ENCODE peak calls at places on chromosomes 2 and 18, in ten cellular contexts. One of them, this sample, is unnamed.

GRCh38 chr2:202135111-202135874 is 62.2 kb downstream of the KIAA2012 start:
- DNase-seq in HuH-7.5: no peak
- DNase-seq in suprapubic skin: peak
- DNase-seq in HFF-Myc: peak
- DNase-seq in HS-5: peak
- DNase-seq in NCI-H460: no peak
- DNase-seq in SK-N-SH: no peak
- DNase-seq in aorta: peak
- DNase-seq in lower leg skin: peak
- DNase-seq in foreskin fibroblast: peak
- DNase-seq in this sample: no peak

GRCh38 chr18:74370163-74370562 is 54.5 kb downstream of the C18orf63 start:
- DNase-seq in HuH-7.5: no peak
- DNase-seq in suprapubic skin: no peak
- DNase-seq in HFF-Myc: peak
- DNase-seq in HS-5: no peak
- DNase-seq in NCI-H460: no peak
- DNase-seq in SK-N-SH: no peak
- DNase-seq in aorta: no peak
- DNase-seq in lower leg skin: no peak
- DNase-seq in foreskin fibroblast: peak
- DNase-seq in this sample: no peak

GRCh38 chr2:20438334-20439192 is 8.3 kb upstream of the RHOB start:
- DNase-seq in HuH-7.5: no peak
- DNase-seq in suprapubic skin: peak
- DNase-seq in HFF-Myc: no peak
- DNase-seq in HS-5: peak
- DNase-seq in NCI-H460: peak
- DNase-seq in SK-N-SH: no peak
- DNase-seq in aorta: no peak
- DNase-seq in lower leg skin: peak
- DNase-seq in foreskin fibroblast: peak
- DNase-seq in this sample: no peak

GRCh38 chr2:126707941-126708340 is 52.0 kb downstream of the GYPC start:
- DNase-seq in HuH-7.5: no peak
- DNase-seq in suprapubic skin: no peak
- DNase-seq in HFF-Myc: no peak
- DNase-seq in HS-5: no peak
- DNase-seq in NCI-H460: no peak
- DNase-seq in SK-N-SH: no peak
- DNase-seq in aorta: no peak
- DNase-seq in lower leg skin: peak
- DNase-seq in foreskin fibroblast: no peak
- DNase-seq in this sample: no peak

GRCh38 chr2:197453914-197454398 is 604 bp downstream of the COQ10B start:
- DNase-seq in HuH-7.5: peak
- DNase-seq in suprapubic skin: peak
- DNase-seq in HFF-Myc: peak
- DNase-seq in HS-5: no peak
- DNase-seq in NCI-H460: peak
- DNase-seq in SK-N-SH: no peak
- DNase-seq in aorta: peak
- DNase-seq in lower leg skin: no peak
- DNase-seq in foreskin fibroblast: peak
- DNase-seq in this sample: no peak

GRCh38 chr2:239598732-239599090 is 197.9 kb upstream of the HDAC4 start:
- DNase-seq in HuH-7.5: no peak
- DNase-seq in suprapubic skin: peak
- DNase-seq in HFF-Myc: no peak
- DNase-seq in HS-5: no peak
- DNase-seq in NCI-H460: no peak
- DNase-seq in SK-N-SH: no peak
- DNase-seq in aorta: peak
- DNase-seq in lower leg skin: peak
- DNase-seq in foreskin fibroblast: no peak
- DNase-seq in this sample: no peak

GRCh38 chr2:11827547-11827946 is 81.1 kb downstream of the LPIN1 start:
- DNase-seq in HuH-7.5: no peak
- DNase-seq in suprapubic skin: no peak
- DNase-seq in HFF-Myc: no peak
- DNase-seq in HS-5: no peak
- DNase-seq in NCI-H460: no peak
- DNase-seq in SK-N-SH: no peak
- DNase-seq in aorta: no peak
- DNase-seq in lower leg skin: no peak
- DNase-seq in foreskin fibroblast: peak
- DNase-seq in this sample: peak

GRCh38 chr2:218406209-218406948 is 6.7 kb downstream of the CTDSP1 start:
- DNase-seq in HuH-7.5: peak
- DNase-seq in suprapubic skin: peak
- DNase-seq in HFF-Myc: peak
- DNase-seq in HS-5: peak
- DNase-seq in NCI-H460: peak
- DNase-seq in SK-N-SH: peak
- DNase-seq in aorta: peak
- DNase-seq in lower leg skin: peak
- DNase-seq in foreskin fibroblast: peak
- DNase-seq in this sample: peak

GRCh38 chr2:112152476-112153178 is 14.4 kb downstream of the FBLN7 start:
- DNase-seq in HuH-7.5: no peak
- DNase-seq in suprapubic skin: no peak
- DNase-seq in HFF-Myc: no peak
- DNase-seq in HS-5: no peak
- DNase-seq in NCI-H460: no peak
- DNase-seq in SK-N-SH: no peak
- DNase-seq in aorta: peak
- DNase-seq in lower leg skin: peak
- DNase-seq in foreskin fibroblast: no peak
- DNase-seq in this sample: no peak

GRCh38 chr18:59196161-59196560 is 23.8 kb upstream of the GRP start:
- DNase-seq in HuH-7.5: no peak
- DNase-seq in suprapubic skin: no peak
- DNase-seq in HFF-Myc: no peak
- DNase-seq in HS-5: no peak
- DNase-seq in NCI-H460: no peak
- DNase-seq in SK-N-SH: no peak
- DNase-seq in aorta: no peak
- DNase-seq in lower leg skin: peak
- DNase-seq in foreskin fibroblast: no peak
- DNase-seq in this sample: no peak

GRCh38 chr18:43507842-43508481 is 230.7 kb upstream of the SYT4 start:
- DNase-seq in HuH-7.5: no peak
- DNase-seq in suprapubic skin: no peak
- DNase-seq in HFF-Myc: no peak
- DNase-seq in HS-5: no peak
- DNase-seq in NCI-H460: no peak
- DNase-seq in SK-N-SH: no peak
- DNase-seq in aorta: no peak
- DNase-seq in lower leg skin: no peak
- DNase-seq in foreskin fibroblast: no peak
- DNase-seq in this sample: no peak

GRCh38 chr2:105674406-105674805 is 70.3 kb upstream of the NCK2 start:
- DNase-seq in HuH-7.5: no peak
- DNase-seq in suprapubic skin: no peak
- DNase-seq in HFF-Myc: no peak
- DNase-seq in HS-5: no peak
- DNase-seq in NCI-H460: no peak
- DNase-seq in SK-N-SH: no peak
- DNase-seq in aorta: no peak
- DNase-seq in lower leg skin: no peak
- DNase-seq in foreskin fibroblast: no peak
- DNase-seq in this sample: no peak

GRCh38 chr2:216923706-216924105 is 63.8 kb upstream of the TNP1 start:
- DNase-seq in HuH-7.5: no peak
- DNase-seq in suprapubic skin: no peak
- DNase-seq in HFF-Myc: no peak
- DNase-seq in HS-5: no peak
- DNase-seq in NCI-H460: no peak
- DNase-seq in SK-N-SH: no peak
- DNase-seq in aorta: no peak
- DNase-seq in lower leg skin: no peak
- DNase-seq in foreskin fibroblast: no peak
- DNase-seq in this sample: no peak

GRCh38 chr18:6509417-6510198 is 94.9 kb upstream of the L3MBTL4 start:
- DNase-seq in HuH-7.5: no peak
- DNase-seq in suprapubic skin: no peak
- DNase-seq in HFF-Myc: peak
- DNase-seq in HS-5: no peak
- DNase-seq in NCI-H460: no peak
- DNase-seq in SK-N-SH: peak
- DNase-seq in aorta: no peak
- DNase-seq in lower leg skin: no peak
- DNase-seq in foreskin fibroblast: peak
- DNase-seq in this sample: peak

GRCh38 chr2:13114391-13114790 is 397.7 kb downstream of the TRIB2 start:
- DNase-seq in HuH-7.5: no peak
- DNase-seq in suprapubic skin: no peak
- DNase-seq in HFF-Myc: peak
- DNase-seq in HS-5: no peak
- DNase-seq in NCI-H460: no peak
- DNase-seq in SK-N-SH: peak
- DNase-seq in aorta: no peak
- DNase-seq in lower leg skin: no peak
- DNase-seq in foreskin fibroblast: no peak
- DNase-seq in this sample: peak

GRCh38 chr18:36329684-36330434 is 32.3 kb downstream of the FHOD3 start:
- DNase-seq in HuH-7.5: no peak
- DNase-seq in suprapubic skin: no peak
- DNase-seq in HFF-Myc: no peak
- DNase-seq in HS-5: no peak
- DNase-seq in NCI-H460: no peak
- DNase-seq in SK-N-SH: no peak
- DNase-seq in aorta: no peak
- DNase-seq in lower leg skin: no peak
- DNase-seq in foreskin fibroblast: no peak
- DNase-seq in this sample: no peak

GRCh38 chr18:12281861-12282260 is 26.2 kb upstream of the TUBB6 start:
- DNase-seq in HuH-7.5: no peak
- DNase-seq in suprapubic skin: no peak
- DNase-seq in HFF-Myc: no peak
- DNase-seq in HS-5: peak
- DNase-seq in NCI-H460: no peak
- DNase-seq in SK-N-SH: no peak
- DNase-seq in aorta: no peak
- DNase-seq in lower leg skin: no peak
- DNase-seq in foreskin fibroblast: no peak
- DNase-seq in this sample: no peak

GRCh38 chr2:126534508-126534907 is 121.5 kb upstream of the GYPC start:
- DNase-seq in HuH-7.5: no peak
- DNase-seq in suprapubic skin: no peak
- DNase-seq in HFF-Myc: no peak
- DNase-seq in HS-5: no peak
- DNase-seq in NCI-H460: no peak
- DNase-seq in SK-N-SH: no peak
- DNase-seq in aorta: no peak
- DNase-seq in lower leg skin: no peak
- DNase-seq in foreskin fibroblast: no peak
- DNase-seq in this sample: peak

GRCh38 chr18:66419400-66419799 is 184.5 kb downstream of the CDH19 start:
- DNase-seq in HuH-7.5: no peak
- DNase-seq in suprapubic skin: no peak
- DNase-seq in HFF-Myc: no peak
- DNase-seq in HS-5: no peak
- DNase-seq in NCI-H460: no peak
- DNase-seq in SK-N-SH: no peak
- DNase-seq in aorta: no peak
- DNase-seq in lower leg skin: no peak
- DNase-seq in foreskin fibroblast: no peak
- DNase-seq in this sample: no peak

GRCh38 chr2:129849559-129850160 is 129.8 kb upstream of the RAB6C start:
- DNase-seq in HuH-7.5: peak
- DNase-seq in suprapubic skin: no peak
- DNase-seq in HFF-Myc: peak
- DNase-seq in HS-5: peak
- DNase-seq in NCI-H460: peak
- DNase-seq in SK-N-SH: peak
- DNase-seq in aorta: no peak
- DNase-seq in lower leg skin: no peak
- DNase-seq in foreskin fibroblast: peak
- DNase-seq in this sample: peak

GRCh38 chr2:35931115-35931514 is 424.5 kb upstream of the CRIM1 start:
- DNase-seq in HuH-7.5: no peak
- DNase-seq in suprapubic skin: no peak
- DNase-seq in HFF-Myc: no peak
- DNase-seq in HS-5: no peak
- DNase-seq in NCI-H460: no peak
- DNase-seq in SK-N-SH: no peak
- DNase-seq in aorta: no peak
- DNase-seq in lower leg skin: no peak
- DNase-seq in foreskin fibroblast: no peak
- DNase-seq in this sample: no peak

GRCh38 chr2:230161180-230161579 is 58.6 kb downstream of the SP110 start:
- DNase-seq in HuH-7.5: no peak
- DNase-seq in suprapubic skin: no peak
- DNase-seq in HFF-Myc: no peak
- DNase-seq in HS-5: no peak
- DNase-seq in NCI-H460: no peak
- DNase-seq in SK-N-SH: no peak
- DNase-seq in aorta: no peak
- DNase-seq in lower leg skin: no peak
- DNase-seq in foreskin fibroblast: peak
- DNase-seq in this sample: peak

GRCh38 chr2:47636596-47636995 is 146.3 kb upstream of the MSH6 start:
- DNase-seq in HuH-7.5: no peak
- DNase-seq in suprapubic skin: no peak
- DNase-seq in HFF-Myc: no peak
- DNase-seq in HS-5: no peak
- DNase-seq in NCI-H460: no peak
- DNase-seq in SK-N-SH: no peak
- DNase-seq in aorta: no peak
- DNase-seq in lower leg skin: peak
- DNase-seq in foreskin fibroblast: peak
- DNase-seq in this sample: no peak

GRCh38 chr2:27954771-27955384 is 64.3 kb downstream of the BABAM2 start:
- DNase-seq in HuH-7.5: no peak
- DNase-seq in suprapubic skin: peak
- DNase-seq in HFF-Myc: peak
- DNase-seq in HS-5: peak
- DNase-seq in NCI-H460: peak
- DNase-seq in SK-N-SH: no peak
- DNase-seq in aorta: no peak
- DNase-seq in lower leg skin: peak
- DNase-seq in foreskin fibroblast: peak
- DNase-seq in this sample: peak

GRCh38 chr2:86770816-86771215 is 19.9 kb downstream of the CD8A start:
- DNase-seq in HuH-7.5: no peak
- DNase-seq in suprapubic skin: no peak
- DNase-seq in HFF-Myc: no peak
- DNase-seq in HS-5: no peak
- DNase-seq in NCI-H460: no peak
- DNase-seq in SK-N-SH: no peak
- DNase-seq in aorta: no peak
- DNase-seq in lower leg skin: no peak
- DNase-seq in foreskin fibroblast: no peak
- DNase-seq in this sample: no peak

GRCh38 chr18:35939166-35939565 is 33.3 kb upstream of the RMP24 start:
- DNase-seq in HuH-7.5: no peak
- DNase-seq in suprapubic skin: no peak
- DNase-seq in HFF-Myc: no peak
- DNase-seq in HS-5: no peak
- DNase-seq in NCI-H460: no peak
- DNase-seq in SK-N-SH: no peak
- DNase-seq in aorta: no peak
- DNase-seq in lower leg skin: no peak
- DNase-seq in foreskin fibroblast: peak
- DNase-seq in this sample: no peak

GRCh38 chr2:86249843-86250402 is 50.7 kb downstream of the MRPL35 start:
- DNase-seq in HuH-7.5: no peak
- DNase-seq in suprapubic skin: no peak
- DNase-seq in HFF-Myc: peak
- DNase-seq in HS-5: no peak
- DNase-seq in NCI-H460: no peak
- DNase-seq in SK-N-SH: peak
- DNase-seq in aorta: no peak
- DNase-seq in lower leg skin: no peak
- DNase-seq in foreskin fibroblast: peak
- DNase-seq in this sample: peak

GRCh38 chr2:175834472-175834871 is 167.6 kb downstream of the LNPK start:
- DNase-seq in HuH-7.5: no peak
- DNase-seq in suprapubic skin: no peak
- DNase-seq in HFF-Myc: no peak
- DNase-seq in HS-5: no peak
- DNase-seq in NCI-H460: no peak
- DNase-seq in SK-N-SH: no peak
- DNase-seq in aorta: no peak
- DNase-seq in lower leg skin: no peak
- DNase-seq in foreskin fibroblast: no peak
- DNase-seq in this sample: no peak

This sample was measured in GM12865.